ENCODE peak calls at places on chromosomes 11 and 22, in nine cellular contexts. L is amygdala, F is IMR-90, D is AG04450, S is NCI-H1417, X is globus pallidus, C is endodermal cell, V is NCI-H1092, I is non-pigmented ciliary epithelial cell. U is an unnamed sample.

GRCh38 chr11:116563028-116563712 is 209.6 kb downstream of the BUD13 start:
- DNase-seq in L (peak; percentile 59), S (peak; percentile 7), C (no peak), D (no peak), V (peak; percentile 73), X (peak; percentile 54), F (peak; percentile 21), I (peak; percentile 4), U (peak; percentile 12)

GRCh38 chr22:38727530-38728451 is 22.0 kb downstream of the GTPBP1 start:
- DNase-seq in D (no peak), S (no peak), X (no peak), F (no peak), L (no peak), I (no peak), C (no peak), V (no peak), U (no peak)

GRCh38 chr22:39344046-39344390 is 5.8 kb upstream of the SYNGR1 start:
- DNase-seq in F (no peak), L (no peak), S (no peak), D (no peak), I (no peak), C (no peak), V (no peak), X (no peak), U (no peak)

GRCh38 chr11:6321356-6321755 is 1.1 kb upstream of the CAVIN3 start:
- DNase-seq in X (no peak), I (no peak), L (no peak), C (peak; percentile 51), F (no peak), S (no peak), V (no peak), D (no peak), U (peak; percentile 21)

GRCh38 chr11:93700830-93701229 is 39.3 kb downstream of the CEP295 start:
- DNase-seq in D (no peak), S (no peak), I (peak; percentile 28), L (no peak), V (no peak), C (no peak), F (peak; percentile 65), X (no peak), U (peak; percentile 9)

GRCh38 chr11:27255447-27255828 is 107.6 kb downstream of the CCDC34 start:
- DNase-seq in F (peak; percentile 83), S (no peak), I (peak; percentile 81), L (no peak), V (no peak), C (no peak), D (peak; percentile 54), X (no peak), U (peak; percentile 80)

GRCh38 chr22:47209547-47210023 is 447.1 kb downstream of the TBC1D22A start:
- DNase-seq in L (no peak), C (peak; percentile 13), D (no peak), S (no peak), V (no peak), X (no peak), F (no peak), I (no peak), U (no peak)

GRCh38 chr11:19472679-19473078 is 231.9 kb upstream of the E2F8 start:
- DNase-seq in S (no peak), F (no peak), L (no peak), D (no peak), C (no peak), I (no peak), V (no peak), X (no peak), U (peak; percentile 62)

GRCh38 chr11:68461284-68461861 is 821 bp downstream of the PPP6R3 start:
- DNase-seq in X (no peak), F (peak; percentile 17), I (no peak), S (peak; percentile 6), L (no peak), D (no peak), C (peak; percentile 74), V (no peak), U (no peak)

GRCh38 chr22:38788417-38788816 is 5.5 kb downstream of the DNAL4 start:
- DNase-seq in L (no peak), I (peak; percentile 83), X (no peak), D (peak; percentile 72), S (no peak), F (peak; percentile 96), C (no peak), V (peak; percentile 60), U (peak; percentile 92)

GRCh38 chr11:57735655-57736298 is 5.5 kb upstream of the SELENOH start:
- DNase-seq in S (no peak), D (no peak), I (no peak), C (peak; percentile 57), F (no peak), X (no peak), L (no peak), V (no peak), U (no peak)

GRCh38 chr11:57288771-57289579 is 35.8 kb downstream of the TNKS1BP1 start:
- DNase-seq in S (peak; percentile 6), L (no peak), C (no peak), X (no peak), I (peak; percentile 91), D (peak; percentile 72), F (peak; percentile 96), V (peak; percentile 66), U (peak; percentile 96)

GRCh38 chr11:79101736-79102135 is 339.1 kb downstream of the TENM4 start:
- DNase-seq in X (no peak), I (no peak), C (no peak), L (no peak), S (no peak), V (no peak), F (no peak), D (no peak), U (no peak)

GRCh38 chr11:72758690-72759389 is 6.6 kb upstream of the ARAP1 start:
- DNase-seq in F (peak; percentile 96), X (no peak), L (no peak), D (peak; percentile 82), V (peak; percentile 79), I (peak; percentile 55), C (no peak), S (peak; percentile 90), U (peak; percentile 90)

GRCh38 chr11:134412508-134413333 is 679 bp upstream of the B3GAT1 start:
- DNase-seq in S (peak; percentile 49), F (no peak), D (no peak), C (peak; percentile 83), I (no peak), X (peak; percentile 97), L (peak; percentile 74), V (peak; percentile 46), U (no peak)

GRCh38 chr11:78313181-78313788 is 104.3 kb downstream of the GAB2 start:
- DNase-seq in V (peak; percentile 28), X (peak; percentile 82), F (peak; percentile 79), D (no peak), I (peak; percentile 23), L (peak; percentile 29), S (no peak), C (no peak), U (peak; percentile 94)

GRCh38 chr22:50090141-50090714 is 422 bp downstream of the MOV10L1 start:
- DNase-seq in D (no peak), F (no peak), S (no peak), X (no peak), C (no peak), L (no peak), V (no peak), I (no peak), U (no peak)

GRCh38 chr22:39292002-39292401 is 27.4 kb downstream of the RPL3 start:
- DNase-seq in F (no peak), I (no peak), S (no peak), V (no peak), D (no peak), X (no peak), L (no peak), C (no peak), U (no peak)

GRCh38 chr11:113977071-113977490 is 2.2 kb downstream of the HTR3A start:
- DNase-seq in I (no peak), C (no peak), V (no peak), S (no peak), F (no peak), X (no peak), L (no peak), D (no peak), U (no peak)

GRCh38 chr11:2768471-2769408 is 68.9 kb upstream of the KCNQ1OT1 start:
- DNase-seq in D (peak; percentile 34), V (no peak), C (peak; percentile 30), X (no peak), S (no peak), F (peak; percentile 93), I (peak; percentile 30), L (no peak), U (peak; percentile 83)

GRCh38 chr11:96162816-96163499 is 180.0 kb downstream of the MAML2 start:
- DNase-seq in X (no peak), V (no peak), F (peak; percentile 95), D (peak; percentile 76), L (no peak), C (no peak), I (no peak), S (no peak), U (peak; percentile 98)

GRCh38 chr22:41273128-41273527 is 12.9 kb downstream of the RANGAP1 start:
- DNase-seq in C (no peak), I (no peak), V (no peak), S (no peak), L (no peak), D (no peak), F (no peak), X (no peak), U (no peak)

GRCh38 chr11:73229321-73230275 is 11.5 kb downstream of the P2RY2 start:
- DNase-seq in X (no peak), F (no peak), I (no peak), S (no peak), L (no peak), C (peak; percentile 65), V (no peak), D (no peak), U (no peak)

GRCh38 chr11:124946735-124947141 is 7.3 kb upstream of the CCDC15 start:
- DNase-seq in S (no peak), F (peak; percentile 40), V (no peak), L (peak; percentile 54), I (no peak), X (peak; percentile 96), D (no peak), C (no peak), U (peak; percentile 64)

U was measured in fibroblast of mammary gland.